ENCODE peak calls at places on chromosomes 16 and 17, in ten cellular contexts. L is CD8-positive, alpha-beta T cell; A is NCI-H1436; U is heart right ventricle; M is neural crest cell; X is pancreas; Y is MM.1S; C is CD8-positive, alpha-beta memory T cell; F is EL; O is RWPE1. B is an unnamed sample.
A peak's percentile ranks its signal among the peaks of the same experiment; 100 is the strongest.

GRCh38 chr16:67718668-67719047 is 458 bp downstream of the GFOD2 start:
- DNase-seq in M (no peak), A (no peak), F (peak; percentile 12), Y (peak; percentile 16), X (no peak), C (no peak), O (no peak), U (no peak), L (peak; percentile 10), B (peak; percentile 25)

GRCh38 chr17:38326996-38327792 is 16.6 kb downstream of the GPR179 start:
- DNase-seq in L (no peak), F (no peak), C (no peak), X (no peak), O (no peak), U (no peak), M (no peak), A (no peak), Y (no peak), B (no peak)

GRCh38 chr16:87734644-87735043 is 31.1 kb downstream of the KLHDC4 start:
- DNase-seq in M (no peak), L (no peak), U (no peak), O (no peak), Y (no peak), A (no peak), X (no peak), F (no peak), C (no peak), B (no peak)

GRCh38 chr17:247767-248166 is 66.3 kb upstream of the DOC2B start:
- DNase-seq in X (peak; percentile 35), U (no peak), M (no peak), Y (no peak), C (no peak), F (no peak), L (no peak), A (no peak), O (no peak), B (peak; percentile 21)

GRCh38 chr17:20314834-20315233 is 152.5 kb downstream of the LGALS9B start:
- DNase-seq in A (no peak), X (no peak), Y (no peak), L (no peak), F (no peak), O (no peak), M (no peak), U (no peak), C (peak; percentile 1), B (no peak)

GRCh38 chr17:31803494-31804213 is 55.4 kb downstream of the COPRS start:
- DNase-seq in A (no peak), X (no peak), O (no peak), Y (no peak), U (no peak), L (no peak), C (no peak), F (no peak), M (no peak), B (peak; percentile 18)

GRCh38 chr17:64277831-64278562 is 14.9 kb upstream of the TEX2 start:
- DNase-seq in F (no peak), C (no peak), M (no peak), A (no peak), O (no peak), Y (no peak), U (no peak), L (no peak), X (no peak), B (no peak)

GRCh38 chr17:5583426-5584382 is 605 bp downstream of the NLRP1 start:
- DNase-seq in X (no peak), F (peak; percentile 23), C (no peak), Y (peak; percentile 23), M (no peak), U (peak; percentile 34), L (peak; percentile 17), A (no peak), O (no peak), B (no peak)

GRCh38 chr17:44384823-44385286 is 4.6 kb downstream of the ITGA2B start:
- DNase-seq in X (peak; percentile 31), M (peak; percentile 30), F (no peak), A (no peak), U (no peak), L (no peak), Y (no peak), O (peak; percentile 13), C (no peak), B (no peak)

GRCh38 chr17:82035956-82036633 is 1.4 kb downstream of the DCXR start:
- DNase-seq in M (no peak), A (no peak), L (no peak), F (no peak), C (no peak), Y (no peak), X (no peak), O (no peak), U (no peak), B (no peak)

GRCh38 chr16:96935-97381 is 18.9 kb downstream of the MPG start:
- DNase-seq in O (peak; percentile 94), X (peak; percentile 92), A (peak; percentile 89), M (peak; percentile 83), L (peak; percentile 91), U (peak; percentile 90), Y (peak; percentile 88), F (peak; percentile 86), C (peak; percentile 85), B (peak; percentile 93)

GRCh38 chr17:77875051-77875780 is 83.3 kb upstream of the TNRC6C start:
- DNase-seq in U (no peak), Y (no peak), F (peak; percentile 82), X (no peak), C (no peak), L (no peak), A (no peak), O (no peak), M (no peak), B (no peak)

GRCh38 chr16:81313731-81314602 is 795 bp upstream of the GAN start:
- DNase-seq in X (no peak), L (no peak), U (no peak), A (no peak), C (no peak), F (peak; percentile 46), O (no peak), Y (no peak), M (no peak), B (no peak)

GRCh38 chr16:49158029-49158642 is 123.5 kb downstream of the CBLN1 start:
- DNase-seq in X (no peak), A (no peak), M (peak; percentile 46), L (no peak), U (no peak), C (no peak), O (peak; percentile 57), F (peak; percentile 7), Y (peak; percentile 65), B (peak; percentile 24)

GRCh38 chr17:67165201-67165600 is 79.8 kb downstream of the HELZ start:
- DNase-seq in M (no peak), O (no peak), Y (no peak), L (no peak), U (peak; percentile 23), A (no peak), X (no peak), F (no peak), C (no peak), B (no peak)

GRCh38 chr17:12665263-12666210 is at the start of gene MYOCD:
- DNase-seq in A (peak; percentile 24), Y (no peak), O (peak; percentile 33), C (no peak), X (peak; percentile 23), M (peak; percentile 60), U (peak; percentile 66), L (no peak), F (peak; percentile 69), B (peak; percentile 26)

GRCh38 chr17:39364236-39365025 is 37.0 kb downstream of the FBXL20 start:
- DNase-seq in C (no peak), Y (no peak), A (no peak), L (no peak), X (no peak), M (no peak), O (no peak), F (no peak), U (no peak), B (no peak)

GRCh38 chr17:82839617-82840292 is at the start of gene ZNF750:
- DNase-seq in U (no peak), A (no peak), F (no peak), Y (no peak), C (no peak), L (no peak), M (no peak), X (no peak), O (peak; percentile 41), B (no peak)

GRCh38 chr17:71919181-71919580 is 201.6 kb upstream of the SOX9 start:
- DNase-seq in Y (no peak), F (no peak), A (no peak), X (no peak), L (no peak), C (no peak), O (no peak), M (no peak), U (no peak), B (no peak)

GRCh38 chr17:6627019-6627418 is 13.5 kb downstream of the KIAA0753 start:
- DNase-seq in O (no peak), C (no peak), M (no peak), X (no peak), L (no peak), U (no peak), F (peak; percentile 34), Y (no peak), A (no peak), B (no peak)

GRCh38 chr16:73048292-73049050 is 543 bp upstream of the ZFHX3 start:
- DNase-seq in F (peak; percentile 54), Y (no peak), L (no peak), X (peak; percentile 57), C (no peak), A (no peak), U (peak; percentile 78), M (peak; percentile 79), O (no peak), B (peak; percentile 67)

GRCh38 chr17:2170023-2170422 is 115.1 kb downstream of the HIC1 start:
- DNase-seq in M (no peak), A (no peak), X (no peak), C (no peak), L (peak; percentile 14), Y (peak; percentile 54), F (no peak), U (no peak), O (no peak), B (peak; percentile 60)

GRCh38 chr16:87235810-87236515 is 81.2 kb downstream of the C16orf95 start:
- DNase-seq in C (no peak), F (no peak), U (no peak), X (no peak), L (no peak), A (no peak), Y (no peak), M (no peak), O (no peak), B (no peak)

GRCh38 chr16:3520861-3521260 is 20.1 kb downstream of the CLUAP1 start:
- DNase-seq in L (no peak), C (no peak), O (no peak), U (no peak), A (no peak), X (no peak), Y (no peak), M (no peak), F (no peak), B (no peak)

GRCh38 chr16:81537721-81538561 is 93.3 kb downstream of the CMIP start:
- DNase-seq in F (no peak), O (no peak), U (no peak), M (no peak), A (no peak), L (no peak), Y (no peak), X (peak; percentile 3), C (no peak), B (no peak)

GRCh38 chr17:56482229-56482628 is 111.3 kb upstream of the NOG start:
- DNase-seq in X (no peak), A (no peak), C (no peak), Y (no peak), M (no peak), O (no peak), F (no peak), L (no peak), U (no peak), B (no peak)

B was measured in left colon.